ENCODE peak calls at places on chromosomes 2 and 18, in five cellular contexts. K is fibroblast of the conjunctiva, V is fibroblast of lung, U is LoVo, C is SW 1271. L is an unnamed sample.
A peak's percentile ranks its signal among the peaks of the same experiment; 100 is the strongest.

GRCh38 chr2:28649481-28650260 is 102.0 kb upstream of the PPP1CB start:
- DNase-seq in V (no peak), C (no peak), U (peak; percentile 64), K (no peak), L (peak; percentile 71)

GRCh38 chr2:202932425-202933138 is 20.5 kb downstream of the CARF start:
- DNase-seq in K (peak; percentile 54), V (no peak), C (no peak), U (no peak), L (peak; percentile 23)

GRCh38 chr2:177147093-177147694 is 65.4 kb upstream of the HNRNPA3 start:
- DNase-seq in K (peak; percentile 41), C (peak; percentile 68), U (peak; percentile 55), V (peak; percentile 47), L (peak; percentile 67)

GRCh38 chr18:56377161-56377560 is 261.2 kb downstream of the TXNL1 start:
- DNase-seq in C (no peak), K (no peak), U (no peak), V (no peak), L (no peak)

GRCh38 chr2:240564191-240564570 is 4.0 kb downstream of the DUSP28 start:
- DNase-seq in K (no peak), U (no peak), C (no peak), V (no peak), L (no peak)

GRCh38 chr18:50158866-50159653 is 35.9 kb downstream of the MYO5B start:
- DNase-seq in V (no peak), K (no peak), U (peak; percentile 73), C (no peak), L (no peak)

GRCh38 chr2:133477614-133477990 is 90.7 kb downstream of the NCKAP5 start:
- DNase-seq in C (no peak), U (no peak), V (peak; percentile 57), K (no peak), L (no peak)

GRCh38 chr18:22170421-22171262 is 1.3 kb downstream of the GATA6 start:
- DNase-seq in K (no peak), V (peak; percentile 78), C (peak; percentile 44), U (peak; percentile 43), L (peak; percentile 33)

GRCh38 chr2:11726384-11726783 is 20.0 kb upstream of the LPIN1 start:
- DNase-seq in K (no peak), C (no peak), V (no peak), U (no peak), L (no peak)

GRCh38 chr18:74266161-74266560 is 25.6 kb downstream of the CYB5A start:
- DNase-seq in V (peak; percentile 69), U (no peak), K (no peak), C (no peak), L (peak; percentile 54)

GRCh38 chr2:235042576-235043515 is 91.0 kb downstream of the SH3BP4 start:
- DNase-seq in V (no peak), C (no peak), U (no peak), K (no peak), L (no peak)

GRCh38 chr2:54669677-54670484 is 53.6 kb upstream of the EML6 start:
- DNase-seq in C (no peak), K (peak; percentile 59), U (no peak), V (peak; percentile 39), L (peak; percentile 77)

GRCh38 chr2:29189052-29189451 is 73.8 kb downstream of the CLIP4 start:
- DNase-seq in C (no peak), U (no peak), V (peak; percentile 27), K (no peak), L (no peak)

GRCh38 chr18:10926565-10927194 is 222.7 kb downstream of the PIEZO2 start:
- DNase-seq in K (peak; percentile 22), U (no peak), C (no peak), V (peak; percentile 78), L (peak; percentile 72)

GRCh38 chr2:8986327-8986976 is 17.0 kb downstream of the MBOAT2 start:
- DNase-seq in C (no peak), K (no peak), V (no peak), U (no peak), L (peak; percentile 38)

GRCh38 chr2:119660343-119660658 is 18.7 kb upstream of the TMEM177 start:
- DNase-seq in V (no peak), C (no peak), U (no peak), K (no peak), L (no peak)

GRCh38 chr2:3175568-3175955 is 202.1 kb downstream of the EIPR1 start:
- DNase-seq in V (no peak), C (no peak), K (no peak), U (no peak), L (no peak)

GRCh38 chr2:217653240-217653639 is 349.6 kb downstream of the TNS1 start:
- DNase-seq in U (peak; percentile 78), K (peak; percentile 88), V (peak; percentile 89), C (no peak), L (peak; percentile 62)

GRCh38 chr2:121791801-121792221 is 36.4 kb downstream of the TSN start:
- DNase-seq in V (peak; percentile 60), K (no peak), C (no peak), U (peak; percentile 46), L (no peak)

GRCh38 chr2:152562208-152562884 is 154.9 kb downstream of the PRPF40A start:
- DNase-seq in U (no peak), V (no peak), C (no peak), K (no peak), L (no peak)

GRCh38 chr2:237271698-237272097 is 142.3 kb downstream of the COL6A3 start:
- DNase-seq in K (no peak), U (no peak), C (no peak), V (peak; percentile 52), L (no peak)

GRCh38 chr18:78512080-78512601 is 467.5 kb upstream of the SALL3 start:
- DNase-seq in C (no peak), U (no peak), K (no peak), V (no peak), L (no peak)

GRCh38 chr2:85557130-85557529 is 4.2 kb downstream of the GGCX start:
- DNase-seq in U (no peak), C (no peak), V (no peak), K (no peak), L (no peak)

GRCh38 chr2:224268441-224268840 is 133.5 kb downstream of the FAM124B start:
- DNase-seq in U (peak; percentile 80), V (peak; percentile 93), K (peak; percentile 93), C (no peak), L (peak; percentile 87)

GRCh38 chr18:2538236-2538635 is 33.1 kb downstream of the METTL4 start:
- DNase-seq in K (no peak), C (no peak), U (no peak), V (no peak), L (no peak)

GRCh38 chr2:31402388-31402787 is 12.2 kb downstream of the XDH start:
- DNase-seq in K (no peak), C (no peak), V (peak; percentile 23), U (no peak), L (peak; percentile 20)

GRCh38 chr18:62179213-62179612 is 7.6 kb downstream of the PIGN start:
- DNase-seq in C (no peak), U (no peak), V (no peak), K (no peak), L (no peak)

GRCh38 chr2:203808041-203808750 is 59.4 kb upstream of the CTLA4 start:
- DNase-seq in C (no peak), U (no peak), K (peak; percentile 66), V (peak; percentile 100), L (peak; percentile 94)

GRCh38 chr2:230914886-230915285 is 10.2 kb downstream of the GPR55 start:
- DNase-seq in V (no peak), K (no peak), U (no peak), C (no peak), L (no peak)

GRCh38 chr2:120977582-120978358 is 242.1 kb downstream of the GLI2 start:
- DNase-seq in U (no peak), K (no peak), C (no peak), V (no peak), L (no peak)

GRCh38 chr18:55439036-55439435 is 149.0 kb downstream of the TCF4 start:
- DNase-seq in U (no peak), K (no peak), V (no peak), C (no peak), L (no peak)

GRCh38 chr2:63364866-63365265 is 223.4 kb downstream of the WDPCP start:
- DNase-seq in C (no peak), V (no peak), K (no peak), U (no peak), L (no peak)

GRCh38 chr2:88002359-88002707 is 14.0 kb downstream of the RNU2-63P start:
- DNase-seq in V (no peak), C (no peak), U (no peak), K (no peak), L (no peak)

GRCh38 chr2:46236006-46236875 is 61.0 kb upstream of the EPAS1 start:
- DNase-seq in C (no peak), K (no peak), U (no peak), V (no peak), L (no peak)